ENCODE peak calls at places on chromosomes 5 and 9, in nine cellular contexts. One of them, this sample, is unnamed.
A peak's percentile ranks its signal among the peaks of the same experiment; 100 is the strongest.

GRCh38 chr5:149839761-149840160 is 104.8 kb downstream of the PDE6A start:
- DNase-seq in mammary epithelial cell: peak; percentile 16
- DNase-seq in stimulated activated CD4-positive, alpha-beta T cell treated with anti-CD3 and anti-CD28 coated beads, Interleukin-2, amount 100 ng/mL, for 24 hours: no peak
- DNase-seq in cardiac muscle cell: no peak
- DNase-seq in T1000: no peak
- DNase-seq in cardiac septum: no peak
- DNase-seq in Right ventricle myocardium superior: no peak
- DNase-seq in activated CD4-positive, alpha-beta T cell treated with anti-CD3 and anti-CD28 coated beads for 48 hours: no peak
- DNase-seq in right lobe of liver: no peak
- DNase-seq in this sample: no peak

GRCh38 chr5:160105686-160106085 is 13.6 kb downstream of the PWWP2A start:
- DNase-seq in mammary epithelial cell: no peak
- DNase-seq in stimulated activated CD4-positive, alpha-beta T cell treated with anti-CD3 and anti-CD28 coated beads, Interleukin-2, amount 100 ng/mL, for 24 hours: no peak
- DNase-seq in cardiac muscle cell: no peak
- DNase-seq in T1000: no peak
- DNase-seq in cardiac septum: no peak
- DNase-seq in Right ventricle myocardium superior: no peak
- DNase-seq in activated CD4-positive, alpha-beta T cell treated with anti-CD3 and anti-CD28 coated beads for 48 hours: no peak
- DNase-seq in right lobe of liver: no peak
- DNase-seq in this sample: no peak

GRCh38 chr5:56898213-56898612 is 11.2 kb upstream of the SETD9 start:
- DNase-seq in mammary epithelial cell: no peak
- DNase-seq in stimulated activated CD4-positive, alpha-beta T cell treated with anti-CD3 and anti-CD28 coated beads, Interleukin-2, amount 100 ng/mL, for 24 hours: no peak
- DNase-seq in cardiac muscle cell: no peak
- DNase-seq in T1000: no peak
- DNase-seq in cardiac septum: no peak
- DNase-seq in Right ventricle myocardium superior: no peak
- DNase-seq in activated CD4-positive, alpha-beta T cell treated with anti-CD3 and anti-CD28 coated beads for 48 hours: no peak
- DNase-seq in right lobe of liver: no peak
- DNase-seq in this sample: no peak

GRCh38 chr5:135051872-135052271 is 17.8 kb upstream of the PITX1 start:
- DNase-seq in mammary epithelial cell: no peak
- DNase-seq in stimulated activated CD4-positive, alpha-beta T cell treated with anti-CD3 and anti-CD28 coated beads, Interleukin-2, amount 100 ng/mL, for 24 hours: no peak
- DNase-seq in cardiac muscle cell: no peak
- DNase-seq in T1000: no peak
- DNase-seq in cardiac septum: no peak
- DNase-seq in Right ventricle myocardium superior: no peak
- DNase-seq in activated CD4-positive, alpha-beta T cell treated with anti-CD3 and anti-CD28 coated beads for 48 hours: no peak
- DNase-seq in right lobe of liver: no peak
- DNase-seq in this sample: no peak

GRCh38 chr5:167261309-167262100 is 1029.9 kb upstream of the WWC1 start:
- DNase-seq in mammary epithelial cell: peak; percentile 2
- DNase-seq in stimulated activated CD4-positive, alpha-beta T cell treated with anti-CD3 and anti-CD28 coated beads, Interleukin-2, amount 100 ng/mL, for 24 hours: no peak
- DNase-seq in cardiac muscle cell: no peak
- DNase-seq in T1000: no peak
- DNase-seq in cardiac septum: no peak
- DNase-seq in Right ventricle myocardium superior: no peak
- DNase-seq in activated CD4-positive, alpha-beta T cell treated with anti-CD3 and anti-CD28 coated beads for 48 hours: no peak
- DNase-seq in right lobe of liver: no peak
- DNase-seq in this sample: no peak

GRCh38 chr9:124270504-124271335 is 13.0 kb downstream of the NEK6 start:
- DNase-seq in mammary epithelial cell: no peak
- DNase-seq in stimulated activated CD4-positive, alpha-beta T cell treated with anti-CD3 and anti-CD28 coated beads, Interleukin-2, amount 100 ng/mL, for 24 hours: no peak
- DNase-seq in cardiac muscle cell: no peak
- DNase-seq in T1000: no peak
- DNase-seq in cardiac septum: no peak
- DNase-seq in Right ventricle myocardium superior: peak; percentile 76
- DNase-seq in activated CD4-positive, alpha-beta T cell treated with anti-CD3 and anti-CD28 coated beads for 48 hours: no peak
- DNase-seq in right lobe of liver: peak; percentile 83
- DNase-seq in this sample: no peak

GRCh38 chr9:133031496-133031911 is 707 bp downstream of the GTF3C5 start:
- DNase-seq in mammary epithelial cell: peak; percentile 26
- DNase-seq in stimulated activated CD4-positive, alpha-beta T cell treated with anti-CD3 and anti-CD28 coated beads, Interleukin-2, amount 100 ng/mL, for 24 hours: no peak
- DNase-seq in cardiac muscle cell: no peak
- DNase-seq in T1000: no peak
- DNase-seq in cardiac septum: peak; percentile 38
- DNase-seq in Right ventricle myocardium superior: no peak
- DNase-seq in activated CD4-positive, alpha-beta T cell treated with anti-CD3 and anti-CD28 coated beads for 48 hours: peak; percentile 54
- DNase-seq in right lobe of liver: no peak
- DNase-seq in this sample: no peak

GRCh38 chr5:107469064-107469463 is 201.7 kb downstream of the EFNA5 start:
- DNase-seq in mammary epithelial cell: no peak
- DNase-seq in stimulated activated CD4-positive, alpha-beta T cell treated with anti-CD3 and anti-CD28 coated beads, Interleukin-2, amount 100 ng/mL, for 24 hours: no peak
- DNase-seq in cardiac muscle cell: no peak
- DNase-seq in T1000: no peak
- DNase-seq in cardiac septum: no peak
- DNase-seq in Right ventricle myocardium superior: no peak
- DNase-seq in activated CD4-positive, alpha-beta T cell treated with anti-CD3 and anti-CD28 coated beads for 48 hours: no peak
- DNase-seq in right lobe of liver: no peak
- DNase-seq in this sample: no peak

GRCh38 chr5:39716532-39716971 is 291.8 kb upstream of the DAB2 start:
- DNase-seq in mammary epithelial cell: peak; percentile 31
- DNase-seq in stimulated activated CD4-positive, alpha-beta T cell treated with anti-CD3 and anti-CD28 coated beads, Interleukin-2, amount 100 ng/mL, for 24 hours: peak; percentile 42
- DNase-seq in cardiac muscle cell: peak; percentile 58
- DNase-seq in T1000: peak; percentile 13
- DNase-seq in cardiac septum: no peak
- DNase-seq in Right ventricle myocardium superior: no peak
- DNase-seq in activated CD4-positive, alpha-beta T cell treated with anti-CD3 and anti-CD28 coated beads for 48 hours: peak; percentile 29
- DNase-seq in right lobe of liver: peak; percentile 62
- DNase-seq in this sample: no peak

GRCh38 chr9:97628668-97629067 is 4.5 kb downstream of the TSTD2 start:
- DNase-seq in mammary epithelial cell: no peak
- DNase-seq in stimulated activated CD4-positive, alpha-beta T cell treated with anti-CD3 and anti-CD28 coated beads, Interleukin-2, amount 100 ng/mL, for 24 hours: no peak
- DNase-seq in cardiac muscle cell: peak; percentile 47
- DNase-seq in T1000: no peak
- DNase-seq in cardiac septum: no peak
- DNase-seq in Right ventricle myocardium superior: no peak
- DNase-seq in activated CD4-positive, alpha-beta T cell treated with anti-CD3 and anti-CD28 coated beads for 48 hours: no peak
- DNase-seq in right lobe of liver: no peak
- DNase-seq in this sample: no peak

GRCh38 chr5:37954561-37954960 is 114.7 kb upstream of the GDNF start:
- DNase-seq in mammary epithelial cell: peak; percentile 52
- DNase-seq in stimulated activated CD4-positive, alpha-beta T cell treated with anti-CD3 and anti-CD28 coated beads, Interleukin-2, amount 100 ng/mL, for 24 hours: no peak
- DNase-seq in cardiac muscle cell: no peak
- DNase-seq in T1000: no peak
- DNase-seq in cardiac septum: no peak
- DNase-seq in Right ventricle myocardium superior: no peak
- DNase-seq in activated CD4-positive, alpha-beta T cell treated with anti-CD3 and anti-CD28 coated beads for 48 hours: no peak
- DNase-seq in right lobe of liver: no peak
- DNase-seq in this sample: no peak

GRCh38 chr5:115542076-115542475 is 2.5 kb downstream of the FEM1C start:
- DNase-seq in mammary epithelial cell: no peak
- DNase-seq in stimulated activated CD4-positive, alpha-beta T cell treated with anti-CD3 and anti-CD28 coated beads, Interleukin-2, amount 100 ng/mL, for 24 hours: no peak
- DNase-seq in cardiac muscle cell: no peak
- DNase-seq in T1000: no peak
- DNase-seq in cardiac septum: no peak
- DNase-seq in Right ventricle myocardium superior: no peak
- DNase-seq in activated CD4-positive, alpha-beta T cell treated with anti-CD3 and anti-CD28 coated beads for 48 hours: no peak
- DNase-seq in right lobe of liver: no peak
- DNase-seq in this sample: no peak

GRCh38 chr9:124291801-124292396 is 34.1 kb downstream of the NEK6 start:
- DNase-seq in mammary epithelial cell: no peak
- DNase-seq in stimulated activated CD4-positive, alpha-beta T cell treated with anti-CD3 and anti-CD28 coated beads, Interleukin-2, amount 100 ng/mL, for 24 hours: peak; percentile 56
- DNase-seq in cardiac muscle cell: peak; percentile 80
- DNase-seq in T1000: no peak
- DNase-seq in cardiac septum: no peak
- DNase-seq in Right ventricle myocardium superior: no peak
- DNase-seq in activated CD4-positive, alpha-beta T cell treated with anti-CD3 and anti-CD28 coated beads for 48 hours: peak; percentile 58
- DNase-seq in right lobe of liver: no peak
- DNase-seq in this sample: no peak

GRCh38 chr5:96651948-96652753 is 10.0 kb upstream of the CAST start:
- DNase-seq in mammary epithelial cell: no peak
- DNase-seq in stimulated activated CD4-positive, alpha-beta T cell treated with anti-CD3 and anti-CD28 coated beads, Interleukin-2, amount 100 ng/mL, for 24 hours: no peak
- DNase-seq in cardiac muscle cell: no peak
- DNase-seq in T1000: no peak
- DNase-seq in cardiac septum: no peak
- DNase-seq in Right ventricle myocardium superior: no peak
- DNase-seq in activated CD4-positive, alpha-beta T cell treated with anti-CD3 and anti-CD28 coated beads for 48 hours: peak; percentile 17
- DNase-seq in right lobe of liver: no peak
- DNase-seq in this sample: no peak

GRCh38 chr5:127373858-127374491 is 83.4 kb downstream of the MEGF10 start:
- DNase-seq in mammary epithelial cell: no peak
- DNase-seq in stimulated activated CD4-positive, alpha-beta T cell treated with anti-CD3 and anti-CD28 coated beads, Interleukin-2, amount 100 ng/mL, for 24 hours: no peak
- DNase-seq in cardiac muscle cell: no peak
- DNase-seq in T1000: no peak
- DNase-seq in cardiac septum: no peak
- DNase-seq in Right ventricle myocardium superior: no peak
- DNase-seq in activated CD4-positive, alpha-beta T cell treated with anti-CD3 and anti-CD28 coated beads for 48 hours: no peak
- DNase-seq in right lobe of liver: no peak
- DNase-seq in this sample: no peak

GRCh38 chr9:4152201-4152600 is 147.7 kb downstream of the GLIS3 start:
- DNase-seq in mammary epithelial cell: no peak
- DNase-seq in stimulated activated CD4-positive, alpha-beta T cell treated with anti-CD3 and anti-CD28 coated beads, Interleukin-2, amount 100 ng/mL, for 24 hours: no peak
- DNase-seq in cardiac muscle cell: no peak
- DNase-seq in T1000: no peak
- DNase-seq in cardiac septum: no peak
- DNase-seq in Right ventricle myocardium superior: no peak
- DNase-seq in activated CD4-positive, alpha-beta T cell treated with anti-CD3 and anti-CD28 coated beads for 48 hours: no peak
- DNase-seq in right lobe of liver: no peak
- DNase-seq in this sample: no peak

GRCh38 chr9:4212661-4213060 is 87.2 kb downstream of the GLIS3 start:
- DNase-seq in mammary epithelial cell: no peak
- DNase-seq in stimulated activated CD4-positive, alpha-beta T cell treated with anti-CD3 and anti-CD28 coated beads, Interleukin-2, amount 100 ng/mL, for 24 hours: no peak
- DNase-seq in cardiac muscle cell: no peak
- DNase-seq in T1000: no peak
- DNase-seq in cardiac septum: no peak
- DNase-seq in Right ventricle myocardium superior: no peak
- DNase-seq in activated CD4-positive, alpha-beta T cell treated with anti-CD3 and anti-CD28 coated beads for 48 hours: no peak
- DNase-seq in right lobe of liver: no peak
- DNase-seq in this sample: no peak

GRCh38 chr5:146825033-146825432 is 53.5 kb downstream of the PPP2R2B start:
- DNase-seq in mammary epithelial cell: peak; percentile 42
- DNase-seq in stimulated activated CD4-positive, alpha-beta T cell treated with anti-CD3 and anti-CD28 coated beads, Interleukin-2, amount 100 ng/mL, for 24 hours: no peak
- DNase-seq in cardiac muscle cell: peak; percentile 85
- DNase-seq in T1000: no peak
- DNase-seq in cardiac septum: no peak
- DNase-seq in Right ventricle myocardium superior: no peak
- DNase-seq in activated CD4-positive, alpha-beta T cell treated with anti-CD3 and anti-CD28 coated beads for 48 hours: peak; percentile 14
- DNase-seq in right lobe of liver: no peak
- DNase-seq in this sample: no peak

GRCh38 chr5:78899922-78900362 is 85.2 kb downstream of the ARSB start:
- DNase-seq in mammary epithelial cell: peak; percentile 44
- DNase-seq in stimulated activated CD4-positive, alpha-beta T cell treated with anti-CD3 and anti-CD28 coated beads, Interleukin-2, amount 100 ng/mL, for 24 hours: no peak
- DNase-seq in cardiac muscle cell: peak; percentile 58
- DNase-seq in T1000: no peak
- DNase-seq in cardiac septum: no peak
- DNase-seq in Right ventricle myocardium superior: no peak
- DNase-seq in activated CD4-positive, alpha-beta T cell treated with anti-CD3 and anti-CD28 coated beads for 48 hours: peak; percentile 28
- DNase-seq in right lobe of liver: no peak
- DNase-seq in this sample: no peak

GRCh38 chr9:108048406-108049025 is 558.9 kb upstream of the KLF4 start:
- DNase-seq in mammary epithelial cell: peak; percentile 20
- DNase-seq in stimulated activated CD4-positive, alpha-beta T cell treated with anti-CD3 and anti-CD28 coated beads, Interleukin-2, amount 100 ng/mL, for 24 hours: no peak
- DNase-seq in cardiac muscle cell: no peak
- DNase-seq in T1000: no peak
- DNase-seq in cardiac septum: no peak
- DNase-seq in Right ventricle myocardium superior: no peak
- DNase-seq in activated CD4-positive, alpha-beta T cell treated with anti-CD3 and anti-CD28 coated beads for 48 hours: no peak
- DNase-seq in right lobe of liver: no peak
- DNase-seq in this sample: no peak

GRCh38 chr5:172187118-172188032 is 649 bp downstream of the STK10 start:
- DNase-seq in mammary epithelial cell: peak; percentile 93
- DNase-seq in stimulated activated CD4-positive, alpha-beta T cell treated with anti-CD3 and anti-CD28 coated beads, Interleukin-2, amount 100 ng/mL, for 24 hours: peak; percentile 76
- DNase-seq in cardiac muscle cell: peak; percentile 35
- DNase-seq in T1000: peak; percentile 58
- DNase-seq in cardiac septum: peak; percentile 88
- DNase-seq in Right ventricle myocardium superior: peak; percentile 80
- DNase-seq in activated CD4-positive, alpha-beta T cell treated with anti-CD3 and anti-CD28 coated beads for 48 hours: peak; percentile 79
- DNase-seq in right lobe of liver: peak; percentile 69
- DNase-seq in this sample: no peak

GRCh38 chr5:173629628-173630027 is 13.2 kb upstream of the BOD1 start:
- DNase-seq in mammary epithelial cell: no peak
- DNase-seq in stimulated activated CD4-positive, alpha-beta T cell treated with anti-CD3 and anti-CD28 coated beads, Interleukin-2, amount 100 ng/mL, for 24 hours: no peak
- DNase-seq in cardiac muscle cell: no peak
- DNase-seq in T1000: no peak
- DNase-seq in cardiac septum: no peak
- DNase-seq in Right ventricle myocardium superior: no peak
- DNase-seq in activated CD4-positive, alpha-beta T cell treated with anti-CD3 and anti-CD28 coated beads for 48 hours: peak; percentile 19
- DNase-seq in right lobe of liver: no peak
- DNase-seq in this sample: no peak

GRCh38 chr9:97934321-97935115 is 3.5 kb downstream of the HEMGN start:
- DNase-seq in mammary epithelial cell: no peak
- DNase-seq in stimulated activated CD4-positive, alpha-beta T cell treated with anti-CD3 and anti-CD28 coated beads, Interleukin-2, amount 100 ng/mL, for 24 hours: no peak
- DNase-seq in cardiac muscle cell: no peak
- DNase-seq in T1000: no peak
- DNase-seq in cardiac septum: no peak
- DNase-seq in Right ventricle myocardium superior: no peak
- DNase-seq in activated CD4-positive, alpha-beta T cell treated with anti-CD3 and anti-CD28 coated beads for 48 hours: no peak
- DNase-seq in right lobe of liver: no peak
- DNase-seq in this sample: no peak

GRCh38 chr5:142280066-142281011 is 44.5 kb downstream of the SPRY4 start:
- DNase-seq in mammary epithelial cell: no peak
- DNase-seq in stimulated activated CD4-positive, alpha-beta T cell treated with anti-CD3 and anti-CD28 coated beads, Interleukin-2, amount 100 ng/mL, for 24 hours: no peak
- DNase-seq in cardiac muscle cell: peak; percentile 81
- DNase-seq in T1000: no peak
- DNase-seq in cardiac septum: peak; percentile 84
- DNase-seq in Right ventricle myocardium superior: peak; percentile 83
- DNase-seq in activated CD4-positive, alpha-beta T cell treated with anti-CD3 and anti-CD28 coated beads for 48 hours: no peak
- DNase-seq in right lobe of liver: no peak
- DNase-seq in this sample: peak; percentile 93

GRCh38 chr9:87381746-87382145 is 115.9 kb upstream of the DAPK1 start:
- DNase-seq in mammary epithelial cell: peak; percentile 20
- DNase-seq in stimulated activated CD4-positive, alpha-beta T cell treated with anti-CD3 and anti-CD28 coated beads, Interleukin-2, amount 100 ng/mL, for 24 hours: no peak
- DNase-seq in cardiac muscle cell: no peak
- DNase-seq in T1000: no peak
- DNase-seq in cardiac septum: no peak
- DNase-seq in Right ventricle myocardium superior: no peak
- DNase-seq in activated CD4-positive, alpha-beta T cell treated with anti-CD3 and anti-CD28 coated beads for 48 hours: no peak
- DNase-seq in right lobe of liver: no peak
- DNase-seq in this sample: no peak

GRCh38 chr9:108094676-108094993 is 605.1 kb upstream of the KLF4 start:
- DNase-seq in mammary epithelial cell: no peak
- DNase-seq in stimulated activated CD4-positive, alpha-beta T cell treated with anti-CD3 and anti-CD28 coated beads, Interleukin-2, amount 100 ng/mL, for 24 hours: no peak
- DNase-seq in cardiac muscle cell: no peak
- DNase-seq in T1000: no peak
- DNase-seq in cardiac septum: no peak
- DNase-seq in Right ventricle myocardium superior: no peak
- DNase-seq in activated CD4-positive, alpha-beta T cell treated with anti-CD3 and anti-CD28 coated beads for 48 hours: no peak
- DNase-seq in right lobe of liver: no peak
- DNase-seq in this sample: no peak

GRCh38 chr5:158286827-158287226 is 427.9 kb upstream of the CLINT1 start:
- DNase-seq in mammary epithelial cell: no peak
- DNase-seq in stimulated activated CD4-positive, alpha-beta T cell treated with anti-CD3 and anti-CD28 coated beads, Interleukin-2, amount 100 ng/mL, for 24 hours: no peak
- DNase-seq in cardiac muscle cell: no peak
- DNase-seq in T1000: no peak
- DNase-seq in cardiac septum: no peak
- DNase-seq in Right ventricle myocardium superior: no peak
- DNase-seq in activated CD4-positive, alpha-beta T cell treated with anti-CD3 and anti-CD28 coated beads for 48 hours: no peak
- DNase-seq in right lobe of liver: no peak
- DNase-seq in this sample: no peak